ENCODE peak calls at places on chromosome 5, in nine cellular contexts. One of them, this sample, is unnamed.

GRCh38 chr5:43802119-43802518 is 199.1 kb downstream of the NNT start:
- DNase-seq in adipocyte: peak; percentile 8
- DNase-seq in foreskin keratinocyte: peak; percentile 61
- DNase-seq in heart right ventricle: no peak
- DNase-seq in spleen: no peak
- DNase-seq in right lobe of liver: no peak
- DNase-seq in CD4-positive, alpha-beta memory T cell: no peak
- DNase-seq in SJSA1: peak; percentile 82
- DNase-seq in HAP-1: no peak
- DNase-seq in this sample: peak; percentile 28

GRCh38 chr5:80146036-80146435 is 109.8 kb downstream of the SERINC5 start:
- DNase-seq in HAP-1: no peak
- DNase-seq in CD4-positive, alpha-beta memory T cell: no peak
- DNase-seq in right lobe of liver: no peak
- DNase-seq in foreskin keratinocyte: no peak
- DNase-seq in heart right ventricle: no peak
- DNase-seq in SJSA1: no peak
- DNase-seq in adipocyte: no peak
- DNase-seq in spleen: no peak
- DNase-seq in this sample: no peak

GRCh38 chr5:157076558-157076957 is 17.6 kb upstream of the HAVCR1 start:
- DNase-seq in foreskin keratinocyte: no peak
- DNase-seq in heart right ventricle: no peak
- DNase-seq in adipocyte: peak; percentile 75
- DNase-seq in SJSA1: no peak
- DNase-seq in HAP-1: no peak
- DNase-seq in right lobe of liver: no peak
- DNase-seq in spleen: no peak
- DNase-seq in CD4-positive, alpha-beta memory T cell: no peak
- DNase-seq in this sample: no peak

GRCh38 chr5:94243612-94244011 is 374.8 kb downstream of the KIAA0825 start:
- DNase-seq in heart right ventricle: no peak
- DNase-seq in HAP-1: no peak
- DNase-seq in CD4-positive, alpha-beta memory T cell: no peak
- DNase-seq in adipocyte: no peak
- DNase-seq in right lobe of liver: no peak
- DNase-seq in spleen: no peak
- DNase-seq in SJSA1: peak; percentile 46
- DNase-seq in foreskin keratinocyte: peak; percentile 9
- DNase-seq in this sample: no peak

GRCh38 chr5:66633754-66634153 is 37.6 kb downstream of the MAST4 start:
- DNase-seq in right lobe of liver: no peak
- DNase-seq in CD4-positive, alpha-beta memory T cell: no peak
- DNase-seq in spleen: no peak
- DNase-seq in foreskin keratinocyte: no peak
- DNase-seq in HAP-1: no peak
- DNase-seq in heart right ventricle: no peak
- DNase-seq in adipocyte: no peak
- DNase-seq in SJSA1: no peak
- DNase-seq in this sample: no peak

GRCh38 chr5:124661317-124662141 is 84.9 kb downstream of the ZNF608 start:
- DNase-seq in foreskin keratinocyte: peak; percentile 92
- DNase-seq in CD4-positive, alpha-beta memory T cell: no peak
- DNase-seq in adipocyte: peak; percentile 60
- DNase-seq in right lobe of liver: no peak
- DNase-seq in SJSA1: peak; percentile 99
- DNase-seq in spleen: no peak
- DNase-seq in HAP-1: peak; percentile 67
- DNase-seq in heart right ventricle: no peak
- DNase-seq in this sample: peak; percentile 90

GRCh38 chr5:126594077-126594476 is 942 bp downstream of the ALDH7A1 start:
- DNase-seq in right lobe of liver: no peak
- DNase-seq in heart right ventricle: no peak
- DNase-seq in spleen: no peak
- DNase-seq in foreskin keratinocyte: peak; percentile 68
- DNase-seq in adipocyte: peak; percentile 45
- DNase-seq in HAP-1: peak; percentile 10
- DNase-seq in SJSA1: peak; percentile 17
- DNase-seq in CD4-positive, alpha-beta memory T cell: no peak
- DNase-seq in this sample: peak; percentile 87

GRCh38 chr5:102539598-102539997 is 40.8 kb upstream of the SLCO6A1 start:
- DNase-seq in heart right ventricle: no peak
- DNase-seq in spleen: no peak
- DNase-seq in adipocyte: no peak
- DNase-seq in SJSA1: no peak
- DNase-seq in HAP-1: no peak
- DNase-seq in right lobe of liver: no peak
- DNase-seq in foreskin keratinocyte: no peak
- DNase-seq in CD4-positive, alpha-beta memory T cell: no peak
- DNase-seq in this sample: peak; percentile 17

GRCh38 chr5:143094087-143094511 is 309.4 kb downstream of the NR3C1 start:
- DNase-seq in SJSA1: peak; percentile 28
- DNase-seq in CD4-positive, alpha-beta memory T cell: no peak
- DNase-seq in HAP-1: no peak
- DNase-seq in spleen: no peak
- DNase-seq in heart right ventricle: no peak
- DNase-seq in right lobe of liver: no peak
- DNase-seq in foreskin keratinocyte: no peak
- DNase-seq in adipocyte: no peak
- DNase-seq in this sample: peak; percentile 58

GRCh38 chr5:2800035-2800434 is 48.6 kb upstream of the IRX2 start:
- DNase-seq in foreskin keratinocyte: no peak
- DNase-seq in right lobe of liver: no peak
- DNase-seq in adipocyte: no peak
- DNase-seq in heart right ventricle: no peak
- DNase-seq in spleen: no peak
- DNase-seq in CD4-positive, alpha-beta memory T cell: no peak
- DNase-seq in HAP-1: no peak
- DNase-seq in SJSA1: no peak
- DNase-seq in this sample: no peak

GRCh38 chr5:132510076-132510475 is 19.5 kb upstream of the IRF1 start:
- DNase-seq in CD4-positive, alpha-beta memory T cell: no peak
- DNase-seq in adipocyte: no peak
- DNase-seq in heart right ventricle: no peak
- DNase-seq in HAP-1: no peak
- DNase-seq in right lobe of liver: no peak
- DNase-seq in spleen: no peak
- DNase-seq in SJSA1: no peak
- DNase-seq in foreskin keratinocyte: no peak
- DNase-seq in this sample: peak; percentile 83

GRCh38 chr5:180370861-180371641 is 17.9 kb upstream of the GFPT2 start:
- DNase-seq in right lobe of liver: no peak
- DNase-seq in SJSA1: no peak
- DNase-seq in foreskin keratinocyte: no peak
- DNase-seq in CD4-positive, alpha-beta memory T cell: no peak
- DNase-seq in HAP-1: no peak
- DNase-seq in heart right ventricle: peak; percentile 26
- DNase-seq in spleen: no peak
- DNase-seq in adipocyte: no peak
- DNase-seq in this sample: no peak

GRCh38 chr5:133362438-133362837 is 249.9 kb downstream of the FSTL4 start:
- DNase-seq in right lobe of liver: no peak
- DNase-seq in spleen: no peak
- DNase-seq in foreskin keratinocyte: no peak
- DNase-seq in HAP-1: no peak
- DNase-seq in CD4-positive, alpha-beta memory T cell: no peak
- DNase-seq in heart right ventricle: no peak
- DNase-seq in SJSA1: no peak
- DNase-seq in adipocyte: no peak
- DNase-seq in this sample: no peak

GRCh38 chr5:61866930-61867329 is 439.1 kb upstream of the KIF2A start:
- DNase-seq in foreskin keratinocyte: peak; percentile 93
- DNase-seq in adipocyte: peak; percentile 1
- DNase-seq in HAP-1: no peak
- DNase-seq in spleen: no peak
- DNase-seq in CD4-positive, alpha-beta memory T cell: no peak
- DNase-seq in heart right ventricle: no peak
- DNase-seq in SJSA1: no peak
- DNase-seq in right lobe of liver: no peak
- DNase-seq in this sample: peak; percentile 95

GRCh38 chr5:170362625-170363024 is 26.5 kb downstream of the KCNMB1 start:
- DNase-seq in foreskin keratinocyte: no peak
- DNase-seq in HAP-1: no peak
- DNase-seq in adipocyte: no peak
- DNase-seq in CD4-positive, alpha-beta memory T cell: no peak
- DNase-seq in SJSA1: no peak
- DNase-seq in heart right ventricle: no peak
- DNase-seq in spleen: no peak
- DNase-seq in right lobe of liver: no peak
- DNase-seq in this sample: no peak

GRCh38 chr5:170363671-170364070 is 25.5 kb downstream of the KCNMB1 start:
- DNase-seq in SJSA1: no peak
- DNase-seq in right lobe of liver: no peak
- DNase-seq in heart right ventricle: no peak
- DNase-seq in adipocyte: no peak
- DNase-seq in foreskin keratinocyte: no peak
- DNase-seq in spleen: no peak
- DNase-seq in CD4-positive, alpha-beta memory T cell: no peak
- DNase-seq in HAP-1: no peak
- DNase-seq in this sample: no peak

GRCh38 chr5:170366276-170366675 is 22.9 kb downstream of the KCNMB1 start:
- DNase-seq in right lobe of liver: no peak
- DNase-seq in adipocyte: no peak
- DNase-seq in SJSA1: no peak
- DNase-seq in heart right ventricle: no peak
- DNase-seq in HAP-1: no peak
- DNase-seq in CD4-positive, alpha-beta memory T cell: no peak
- DNase-seq in spleen: no peak
- DNase-seq in foreskin keratinocyte: no peak
- DNase-seq in this sample: no peak

GRCh38 chr5:170368593-170368992 is 20.6 kb downstream of the KCNMB1 start:
- DNase-seq in spleen: no peak
- DNase-seq in adipocyte: no peak
- DNase-seq in CD4-positive, alpha-beta memory T cell: no peak
- DNase-seq in HAP-1: no peak
- DNase-seq in right lobe of liver: no peak
- DNase-seq in heart right ventricle: no peak
- DNase-seq in SJSA1: no peak
- DNase-seq in foreskin keratinocyte: no peak
- DNase-seq in this sample: no peak
- H3K27me3 ChIP-seq in spleen: no peaks in the 10 kb centered on the region
- H3K27me3 ChIP-seq in adipocyte: peaks cover 30% of the 10 kb centered on the region
- H3K27me3 ChIP-seq in CD4-positive, alpha-beta memory T cell: no peaks in the 10 kb centered on the region
- H3K27me3 ChIP-seq in HAP-1: peaks cover 4% of the 10 kb centered on the region
- H3K27me3 ChIP-seq in right lobe of liver: no peaks in the 10 kb centered on the region
- H3K27me3 ChIP-seq in heart right ventricle: no peaks in the 10 kb centered on the region
- H3K27me3 ChIP-seq in SJSA1: peaks cover 23% of the 10 kb centered on the region
- H3K27me3 ChIP-seq in foreskin keratinocyte: no peaks in the 10 kb centered on the region
- H3K27me3 ChIP-seq in this sample: no peaks in the 10 kb centered on the region

GRCh38 chr5:35853652-35854051 is 3.0 kb upstream of the IL7R start:
- DNase-seq in CD4-positive, alpha-beta memory T cell: peak; percentile 88
- DNase-seq in foreskin keratinocyte: no peak
- DNase-seq in SJSA1: no peak
- DNase-seq in spleen: no peak
- DNase-seq in adipocyte: no peak
- DNase-seq in right lobe of liver: no peak
- DNase-seq in HAP-1: no peak
- DNase-seq in heart right ventricle: no peak
- DNase-seq in this sample: no peak

GRCh38 chr5:35852084-35852734 is 4.5 kb upstream of the IL7R start:
- DNase-seq in foreskin keratinocyte: no peak
- DNase-seq in SJSA1: peak; percentile 31
- DNase-seq in adipocyte: no peak
- DNase-seq in spleen: no peak
- DNase-seq in right lobe of liver: no peak
- DNase-seq in HAP-1: no peak
- DNase-seq in heart right ventricle: no peak
- DNase-seq in CD4-positive, alpha-beta memory T cell: peak; percentile 74
- DNase-seq in this sample: no peak

GRCh38 chr5:35851282-35851681 is 5.4 kb upstream of the IL7R start:
- DNase-seq in heart right ventricle: no peak
- DNase-seq in CD4-positive, alpha-beta memory T cell: no peak
- DNase-seq in HAP-1: no peak
- DNase-seq in adipocyte: peak; percentile 66
- DNase-seq in spleen: no peak
- DNase-seq in foreskin keratinocyte: no peak
- DNase-seq in right lobe of liver: no peak
- DNase-seq in SJSA1: no peak
- DNase-seq in this sample: no peak

GRCh38 chr5:35854248-35854647 is 2.4 kb upstream of the IL7R start:
- DNase-seq in foreskin keratinocyte: no peak
- DNase-seq in HAP-1: no peak
- DNase-seq in right lobe of liver: no peak
- DNase-seq in spleen: no peak
- DNase-seq in heart right ventricle: no peak
- DNase-seq in CD4-positive, alpha-beta memory T cell: peak; percentile 97
- DNase-seq in SJSA1: no peak
- DNase-seq in adipocyte: no peak
- DNase-seq in this sample: no peak

GRCh38 chr5:35849850-35850249 is 6.8 kb upstream of the IL7R start:
- DNase-seq in adipocyte: no peak
- DNase-seq in HAP-1: no peak
- DNase-seq in right lobe of liver: no peak
- DNase-seq in SJSA1: no peak
- DNase-seq in heart right ventricle: no peak
- DNase-seq in spleen: no peak
- DNase-seq in foreskin keratinocyte: no peak
- DNase-seq in CD4-positive, alpha-beta memory T cell: no peak
- DNase-seq in this sample: no peak
- H3K27me3 ChIP-seq in adipocyte: no peaks in the 10 kb centered on the region
- H3K27me3 ChIP-seq in HAP-1: no peaks in the 10 kb centered on the region
- H3K27me3 ChIP-seq in right lobe of liver: no peaks in the 10 kb centered on the region
- H3K27me3 ChIP-seq in SJSA1: no peaks in the 10 kb centered on the region
- H3K27me3 ChIP-seq in heart right ventricle: no peaks in the 10 kb centered on the region
- H3K27me3 ChIP-seq in spleen: no peaks in the 10 kb centered on the region
- H3K27me3 ChIP-seq in foreskin keratinocyte: no peaks in the 10 kb centered on the region
- H3K27me3 ChIP-seq in CD4-positive, alpha-beta memory T cell: no peaks in the 10 kb centered on the region
- H3K27me3 ChIP-seq in this sample: peaks cover 3% of the 10 kb centered on the region

DNA sequence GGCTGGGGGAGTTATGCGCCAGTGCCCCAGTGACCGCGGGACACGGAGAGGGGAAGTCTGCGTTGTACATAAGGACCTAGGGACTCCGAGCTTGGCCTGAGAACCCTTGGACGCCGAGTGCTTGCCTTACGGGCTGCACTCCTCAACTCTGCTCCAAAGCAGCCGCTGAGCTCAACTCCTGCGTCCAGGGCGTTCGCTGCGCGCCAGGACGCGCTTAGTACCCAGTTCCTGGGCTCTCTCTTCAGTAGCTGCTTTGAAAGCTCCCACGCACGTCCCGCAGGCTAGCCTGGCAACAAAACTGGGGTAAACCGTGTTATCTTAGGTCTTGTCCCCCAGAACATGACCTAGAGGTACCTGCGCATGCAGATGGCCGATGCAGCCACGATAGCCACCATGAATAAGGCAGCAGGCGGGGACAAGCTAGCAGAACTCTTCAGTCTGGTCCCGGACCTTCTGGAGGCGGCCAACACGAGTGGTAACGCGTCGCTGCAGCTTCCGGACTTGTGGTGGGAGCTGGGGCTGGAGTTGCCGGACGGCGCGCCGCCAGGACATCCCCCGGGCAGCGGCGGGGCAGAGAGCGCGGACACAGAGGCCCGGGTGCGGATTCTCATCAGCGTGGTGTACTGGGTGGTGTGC is at the start of gene RXFP3:
- DNase-seq in HAP-1: no peak
- DNase-seq in right lobe of liver: peak; percentile 16
- DNase-seq in spleen: no peak
- DNase-seq in foreskin keratinocyte: peak; percentile 8
- DNase-seq in SJSA1: no peak
- DNase-seq in heart right ventricle: peak; percentile 19
- DNase-seq in adipocyte: peak; percentile 13
- DNase-seq in CD4-positive, alpha-beta memory T cell: no peak
- DNase-seq in this sample: no peak
- H3K27me3 ChIP-seq in HAP-1: peaks cover 3% of the 10 kb centered on the region
- H3K27me3 ChIP-seq in right lobe of liver: no peaks in the 10 kb centered on the region
- H3K27me3 ChIP-seq in spleen: peaks cover 69% of the 10 kb centered on the region
- H3K27me3 ChIP-seq in foreskin keratinocyte: peaks cover 51% of the 10 kb centered on the region
- H3K27me3 ChIP-seq in SJSA1: no peaks in the 10 kb centered on the region
- H3K27me3 ChIP-seq in heart right ventricle: peaks cover 42% of the 10 kb centered on the region
- H3K27me3 ChIP-seq in adipocyte: peaks cover 40% of the 10 kb centered on the region
- H3K27me3 ChIP-seq in CD4-positive, alpha-beta memory T cell: peaks cover 9% of the 10 kb centered on the region
- H3K27me3 ChIP-seq in this sample: peaks cover 27% of the 10 kb centered on the region

GRCh38 chr5:138635268-138635667 is 60.1 kb upstream of the HSPA9 start:
- DNase-seq in SJSA1: no peak
- DNase-seq in CD4-positive, alpha-beta memory T cell: no peak
- DNase-seq in right lobe of liver: no peak
- DNase-seq in foreskin keratinocyte: no peak
- DNase-seq in heart right ventricle: no peak
- DNase-seq in HAP-1: no peak
- DNase-seq in spleen: no peak
- DNase-seq in adipocyte: peak; percentile 65
- DNase-seq in this sample: peak; percentile 31
- H3K27me3 ChIP-seq in SJSA1: no peaks in the 10 kb centered on the region
- H3K27me3 ChIP-seq in CD4-positive, alpha-beta memory T cell: peaks cover 4% of the 10 kb centered on the region
- H3K27me3 ChIP-seq in right lobe of liver: no peaks in the 10 kb centered on the region
- H3K27me3 ChIP-seq in foreskin keratinocyte: no peaks in the 10 kb centered on the region
- H3K27me3 ChIP-seq in heart right ventricle: no peaks in the 10 kb centered on the region
- H3K27me3 ChIP-seq in HAP-1: no peaks in the 10 kb centered on the region
- H3K27me3 ChIP-seq in spleen: peaks cover 33% of the 10 kb centered on the region
- H3K27me3 ChIP-seq in adipocyte: no peaks in the 10 kb centered on the region
- H3K27me3 ChIP-seq in this sample: no peaks in the 10 kb centered on the region